ENCODE peak calls at places on chromosome 13, in eight cellular contexts. One of them, this sample, is unnamed.

GRCh38 chr13:30355405-30355741 is 48.0 kb upstream of the KATNAL1 start:
- DNase-seq in NCI-H2081 treated with DMSO at 0.1 percent for 48 hours: no peak
- DNase-seq in HTR-8/SVneo: no peak
- DNase-seq in tibial artery: no peak
- DNase-seq in stimulated activated CD8-positive, alpha-beta memory T cell treated with anti-CD3 and anti-CD28 coated beads, Interleukin-7, amount 100 ng/mL, for 1 hour: no peak
- DNase-seq in MV-4-11: no peak
- DNase-seq in activated gamma-delta T cell treated with Interleukin-2 at 50 U/mL for 16 hours: peak
- DNase-seq in activated CD4-positive, alpha-beta T cell treated with anti-CD3 and anti-CD28 coated beads, Interleukin-2, amount 10 ng/mL, durations not matched to agents 7 days and 5 days: no peak
- DNase-seq in this sample: no peak

GRCh38 chr13:90686438-90686837 is 661.0 kb upstream of the MIR17HG start:
- DNase-seq in NCI-H2081 treated with DMSO at 0.1 percent for 48 hours: no peak
- DNase-seq in HTR-8/SVneo: peak
- DNase-seq in tibial artery: no peak
- DNase-seq in stimulated activated CD8-positive, alpha-beta memory T cell treated with anti-CD3 and anti-CD28 coated beads, Interleukin-7, amount 100 ng/mL, for 1 hour: no peak
- DNase-seq in MV-4-11: no peak
- DNase-seq in activated gamma-delta T cell treated with Interleukin-2 at 50 U/mL for 16 hours: no peak
- DNase-seq in activated CD4-positive, alpha-beta T cell treated with anti-CD3 and anti-CD28 coated beads, Interleukin-2, amount 10 ng/mL, durations not matched to agents 7 days and 5 days: no peak
- DNase-seq in this sample: no peak

GRCh38 chr13:97574926-97575325 is 141.0 kb downstream of the RAP2A start:
- DNase-seq in NCI-H2081 treated with DMSO at 0.1 percent for 48 hours: no peak
- DNase-seq in HTR-8/SVneo: no peak
- DNase-seq in tibial artery: no peak
- DNase-seq in stimulated activated CD8-positive, alpha-beta memory T cell treated with anti-CD3 and anti-CD28 coated beads, Interleukin-7, amount 100 ng/mL, for 1 hour: no peak
- DNase-seq in MV-4-11: peak
- DNase-seq in activated gamma-delta T cell treated with Interleukin-2 at 50 U/mL for 16 hours: no peak
- DNase-seq in activated CD4-positive, alpha-beta T cell treated with anti-CD3 and anti-CD28 coated beads, Interleukin-2, amount 10 ng/mL, durations not matched to agents 7 days and 5 days: peak
- DNase-seq in this sample: no peak

GRCh38 chr13:84417426-84417825 is 535.2 kb upstream of the SLITRK1 start:
- DNase-seq in NCI-H2081 treated with DMSO at 0.1 percent for 48 hours: no peak
- DNase-seq in HTR-8/SVneo: no peak
- DNase-seq in tibial artery: no peak
- DNase-seq in stimulated activated CD8-positive, alpha-beta memory T cell treated with anti-CD3 and anti-CD28 coated beads, Interleukin-7, amount 100 ng/mL, for 1 hour: no peak
- DNase-seq in MV-4-11: no peak
- DNase-seq in activated gamma-delta T cell treated with Interleukin-2 at 50 U/mL for 16 hours: no peak
- DNase-seq in activated CD4-positive, alpha-beta T cell treated with anti-CD3 and anti-CD28 coated beads, Interleukin-2, amount 10 ng/mL, durations not matched to agents 7 days and 5 days: no peak
- DNase-seq in this sample: no peak

GRCh38 chr13:73224708-73225107 is 165.9 kb downstream of the KLF5 start:
- DNase-seq in NCI-H2081 treated with DMSO at 0.1 percent for 48 hours: no peak
- DNase-seq in HTR-8/SVneo: no peak
- DNase-seq in tibial artery: no peak
- DNase-seq in stimulated activated CD8-positive, alpha-beta memory T cell treated with anti-CD3 and anti-CD28 coated beads, Interleukin-7, amount 100 ng/mL, for 1 hour: no peak
- DNase-seq in MV-4-11: peak
- DNase-seq in activated gamma-delta T cell treated with Interleukin-2 at 50 U/mL for 16 hours: no peak
- DNase-seq in activated CD4-positive, alpha-beta T cell treated with anti-CD3 and anti-CD28 coated beads, Interleukin-2, amount 10 ng/mL, durations not matched to agents 7 days and 5 days: no peak
- DNase-seq in this sample: no peak

GRCh38 chr13:80547885-80548284 is 207.0 kb upstream of the SPRY2 start:
- DNase-seq in NCI-H2081 treated with DMSO at 0.1 percent for 48 hours: no peak
- DNase-seq in HTR-8/SVneo: no peak
- DNase-seq in tibial artery: no peak
- DNase-seq in stimulated activated CD8-positive, alpha-beta memory T cell treated with anti-CD3 and anti-CD28 coated beads, Interleukin-7, amount 100 ng/mL, for 1 hour: no peak
- DNase-seq in MV-4-11: no peak
- DNase-seq in activated gamma-delta T cell treated with Interleukin-2 at 50 U/mL for 16 hours: no peak
- DNase-seq in activated CD4-positive, alpha-beta T cell treated with anti-CD3 and anti-CD28 coated beads, Interleukin-2, amount 10 ng/mL, durations not matched to agents 7 days and 5 days: no peak
- DNase-seq in this sample: no peak

GRCh38 chr13:93724187-93724586 is 497.6 kb downstream of the GPC6 start:
- DNase-seq in NCI-H2081 treated with DMSO at 0.1 percent for 48 hours: no peak
- DNase-seq in HTR-8/SVneo: no peak
- DNase-seq in tibial artery: no peak
- DNase-seq in stimulated activated CD8-positive, alpha-beta memory T cell treated with anti-CD3 and anti-CD28 coated beads, Interleukin-7, amount 100 ng/mL, for 1 hour: no peak
- DNase-seq in MV-4-11: no peak
- DNase-seq in activated gamma-delta T cell treated with Interleukin-2 at 50 U/mL for 16 hours: no peak
- DNase-seq in activated CD4-positive, alpha-beta T cell treated with anti-CD3 and anti-CD28 coated beads, Interleukin-2, amount 10 ng/mL, durations not matched to agents 7 days and 5 days: no peak
- DNase-seq in this sample: no peak

GRCh38 chr13:49368688-49369087 is 75.2 kb downstream of the CAB39L start:
- DNase-seq in NCI-H2081 treated with DMSO at 0.1 percent for 48 hours: no peak
- DNase-seq in HTR-8/SVneo: no peak
- DNase-seq in tibial artery: no peak
- DNase-seq in stimulated activated CD8-positive, alpha-beta memory T cell treated with anti-CD3 and anti-CD28 coated beads, Interleukin-7, amount 100 ng/mL, for 1 hour: no peak
- DNase-seq in MV-4-11: peak
- DNase-seq in activated gamma-delta T cell treated with Interleukin-2 at 50 U/mL for 16 hours: no peak
- DNase-seq in activated CD4-positive, alpha-beta T cell treated with anti-CD3 and anti-CD28 coated beads, Interleukin-2, amount 10 ng/mL, durations not matched to agents 7 days and 5 days: no peak
- DNase-seq in this sample: no peak

GRCh38 chr13:110367620-110368019 is 60.5 kb downstream of the COL4A2 start:
- DNase-seq in NCI-H2081 treated with DMSO at 0.1 percent for 48 hours: no peak
- DNase-seq in HTR-8/SVneo: no peak
- DNase-seq in tibial artery: no peak
- DNase-seq in stimulated activated CD8-positive, alpha-beta memory T cell treated with anti-CD3 and anti-CD28 coated beads, Interleukin-7, amount 100 ng/mL, for 1 hour: no peak
- DNase-seq in MV-4-11: no peak
- DNase-seq in activated gamma-delta T cell treated with Interleukin-2 at 50 U/mL for 16 hours: no peak
- DNase-seq in activated CD4-positive, alpha-beta T cell treated with anti-CD3 and anti-CD28 coated beads, Interleukin-2, amount 10 ng/mL, durations not matched to agents 7 days and 5 days: no peak
- DNase-seq in this sample: no peak

GRCh38 chr13:111533900-111534645 is 213.6 kb downstream of the TEX29 start:
- DNase-seq in NCI-H2081 treated with DMSO at 0.1 percent for 48 hours: no peak
- DNase-seq in HTR-8/SVneo: no peak
- DNase-seq in tibial artery: no peak
- DNase-seq in stimulated activated CD8-positive, alpha-beta memory T cell treated with anti-CD3 and anti-CD28 coated beads, Interleukin-7, amount 100 ng/mL, for 1 hour: no peak
- DNase-seq in MV-4-11: no peak
- DNase-seq in activated gamma-delta T cell treated with Interleukin-2 at 50 U/mL for 16 hours: no peak
- DNase-seq in activated CD4-positive, alpha-beta T cell treated with anti-CD3 and anti-CD28 coated beads, Interleukin-2, amount 10 ng/mL, durations not matched to agents 7 days and 5 days: no peak
- DNase-seq in this sample: no peak

GRCh38 chr13:81153478-81153877 is 812.6 kb upstream of the SPRY2 start:
- DNase-seq in NCI-H2081 treated with DMSO at 0.1 percent for 48 hours: no peak
- DNase-seq in HTR-8/SVneo: no peak
- DNase-seq in tibial artery: no peak
- DNase-seq in stimulated activated CD8-positive, alpha-beta memory T cell treated with anti-CD3 and anti-CD28 coated beads, Interleukin-7, amount 100 ng/mL, for 1 hour: no peak
- DNase-seq in MV-4-11: no peak
- DNase-seq in activated gamma-delta T cell treated with Interleukin-2 at 50 U/mL for 16 hours: no peak
- DNase-seq in activated CD4-positive, alpha-beta T cell treated with anti-CD3 and anti-CD28 coated beads, Interleukin-2, amount 10 ng/mL, durations not matched to agents 7 days and 5 days: no peak
- DNase-seq in this sample: no peak